ENCODE peak calls at places on chromosomes 4 and X, in four cellular contexts. J is H1, K is SK-N-SH, T is GM12878. M is an unnamed sample.

GRCh38 chr4:55269970-55270369 is 76.1 kb upstream of the SRD5A3 start:
- DNase-seq in T (no peak), K (no peak), J (no peak), M (no peak)

GRCh38 chr4:9704551-9705332 is 76.7 kb upstream of the DRD5 start:
- DNase-seq in J (no peak), K (no peak), T (no peak), M (no peak)

GRCh38 chr4:141565379-141566089 is 70.8 kb upstream of the IL15 start:
- DNase-seq in T (no peak), K (no peak), J (no peak), M (no peak)

GRCh38 chrX:39899876-39900787 is 197.6 kb downstream of the BCOR start:
- DNase-seq in K (peak; percentile 62), T (no peak), J (no peak), M (no peak)

GRCh38 chr4:40199999-40200880 is 3.4 kb downstream of the RHOH start:
- DNase-seq in T (peak; percentile 93), J (no peak), K (no peak), M (peak; percentile 83)

GRCh38 chrX:107978707-107979307 is 3.4 kb downstream of the TEX13B start:
- DNase-seq in J (no peak), K (peak; percentile 11), T (no peak), M (peak; percentile 9)

GRCh38 chrX:46803140-46803539 is 33.7 kb upstream of the RP2 start:
- DNase-seq in K (no peak), T (no peak), J (no peak), M (no peak)

GRCh38 chr4:155402941-155403340 is 26.2 kb upstream of the MAP9 start:
- DNase-seq in K (no peak), J (no peak), T (no peak), M (no peak)

GRCh38 chr4:15012017-15012788 is 9.9 kb downstream of the CPEB2 start:
- DNase-seq in T (no peak), J (no peak), K (no peak), M (no peak)

GRCh38 chr4:185822791-185823190 is 10.8 kb upstream of the SORBS2 start:
- DNase-seq in T (no peak), K (no peak), J (no peak), M (no peak)

GRCh38 chr4:87529187-87529586 is at the start of gene SPARCL1:
- DNase-seq in J (no peak), T (no peak), K (no peak), M (no peak)

GRCh38 chr4:133920236-133920635 is 281.4 kb downstream of the PABPC4L start:
- DNase-seq in J (no peak), T (no peak), K (no peak), M (no peak)

GRCh38 chr4:150583287-150584197 is 1.6 kb downstream of the MAB21L2 start:
- DNase-seq in T (no peak), J (no peak), K (peak; percentile 59), M (no peak)

GRCh38 chr4:55819634-55820033 is at the start of gene EXOC1L:
- DNase-seq in K (peak; percentile 75), T (no peak), J (peak; percentile 73), M (peak; percentile 67)

GRCh38 chr4:170090667-170091052 is 904 bp upstream of the AADAT start:
- DNase-seq in K (peak; percentile 16), J (no peak), T (no peak), M (no peak)

GRCh38 chrX:97326456-97326855 is 442.7 kb downstream of the RPA4 start:
- DNase-seq in J (no peak), K (no peak), T (peak; percentile 73), M (no peak)

GRCh38 chr4:128924951-128925350 is 115.5 kb downstream of the JADE1 start:
- DNase-seq in T (no peak), K (no peak), J (no peak), M (no peak)

GRCh38 chr4:184310171-184310567 is 92.5 kb upstream of the ENPP6 start:
- DNase-seq in K (no peak), J (no peak), T (no peak), M (peak; percentile 24)

GRCh38 chrX:81259008-81259713 is 57.3 kb downstream of the SH3BGRL start:
- DNase-seq in J (no peak), K (no peak), T (no peak), M (no peak)

GRCh38 chr4:123562994-123563745 is 166.6 kb downstream of the SPRY1 start:
- DNase-seq in K (no peak), T (no peak), J (no peak), M (no peak)

GRCh38 chr4:76197001-76197743 is 16.5 kb downstream of the SCARB2 start:
- DNase-seq in J (no peak), K (no peak), T (no peak), M (no peak)

GRCh38 chrX:23373129-23373804 is 38.6 kb downstream of the PTCHD1 start:
- DNase-seq in T (no peak), J (no peak), K (no peak), M (no peak)

GRCh38 chr4:46508216-46508615 is 118.3 kb upstream of the GABRA2 start:
- DNase-seq in J (no peak), K (no peak), T (no peak), M (no peak)

GRCh38 chr4:51943221-51943620 is 76.9 kb downstream of the LRRC66 start:
- DNase-seq in T (no peak), J (no peak), K (no peak), M (no peak)

GRCh38 chr4:167290684-167291083 is 56.4 kb upstream of the SPOCK3 start:
- DNase-seq in J (no peak), K (peak; percentile 9), T (no peak), M (no peak)

GRCh38 chr4:121711263-121712000 is 14.7 kb upstream of the ANXA5 start:
- DNase-seq in K (peak; percentile 65), T (no peak), J (peak; percentile 85), M (peak; percentile 91)

DNA sequence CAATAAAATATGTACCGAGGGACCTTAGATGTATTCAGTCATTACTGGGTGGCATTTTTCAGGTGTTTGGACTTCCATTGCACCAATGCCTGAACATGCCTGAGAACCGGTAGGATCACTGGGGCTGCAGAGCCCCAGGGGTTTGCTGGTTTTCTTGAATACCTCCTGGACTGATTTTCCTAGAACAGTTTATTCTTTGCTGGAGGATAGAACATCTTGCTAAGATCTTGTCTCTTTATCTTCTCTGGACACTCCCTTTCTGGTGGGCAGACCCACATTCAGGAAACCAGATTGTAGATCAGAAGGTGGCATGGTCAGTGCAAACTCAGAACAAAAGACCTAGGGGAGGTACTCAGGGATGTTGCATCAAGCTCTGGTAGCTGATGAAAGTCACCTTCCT is 84.7 kb downstream of the CLDN34 start:
- DNase-seq in J (no peak), K (no peak), T (no peak), M (no peak)
- TF ChIP-seq NRF1 in J (no peak), K (no peak), T (no peak), M (no peak)

GRCh38 chr4:139654516-139654915 is 11.1 kb upstream of the MGST2 start:
- DNase-seq in K (no peak), J (no peak), T (no peak), M (no peak)

GRCh38 chr4:139658185-139658584 is 7.4 kb upstream of the MGST2 start:
- DNase-seq in J (no peak), T (no peak), K (no peak), M (no peak)

GRCh38 chr4:139651282-139652194 is 14.1 kb upstream of the MGST2 start:
- DNase-seq in T (no peak), J (no peak), K (peak; percentile 64), M (peak; percentile 72)

GRCh38 chr4:139656614-139657486 is 8.8 kb upstream of the MGST2 start:
- DNase-seq in K (peak; percentile 74), T (no peak), J (no peak), M (peak; percentile 82)

DNA sequence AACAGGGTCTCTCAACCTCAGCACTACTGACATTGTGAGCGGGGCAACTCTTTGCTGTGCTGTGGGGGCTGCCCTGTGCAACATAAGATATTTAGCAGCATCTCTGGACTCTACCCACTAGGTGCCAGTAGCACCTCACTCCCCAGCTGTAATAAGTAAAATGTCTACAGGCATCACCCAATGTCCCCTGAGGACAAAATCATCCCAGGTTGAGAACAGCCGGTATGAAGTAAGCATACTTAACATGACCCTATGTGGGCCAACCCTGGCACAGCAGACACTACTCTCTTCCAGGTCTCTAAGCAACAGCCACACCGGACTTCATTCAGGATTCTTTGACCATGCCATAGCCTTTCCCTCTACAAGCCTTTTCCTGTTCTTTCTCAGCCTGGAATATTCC is 10.5 kb upstream of the MGST2 start:
- DNase-seq in J (no peak), T (no peak), K (peak; percentile 32), M (no peak)
- TF ChIP-seq NRF1 in J (no peak), T (no peak), K (no peak), M (no peak)

GRCh38 chr4:143404555-143404954 is 67.9 kb downstream of the GAB1 start:
- DNase-seq in K (no peak), J (no peak), T (peak; percentile 87), M (no peak)
- TF ChIP-seq NRF1 in K (no peak), J (no peak), T (no peak), M (no peak)

DNA sequence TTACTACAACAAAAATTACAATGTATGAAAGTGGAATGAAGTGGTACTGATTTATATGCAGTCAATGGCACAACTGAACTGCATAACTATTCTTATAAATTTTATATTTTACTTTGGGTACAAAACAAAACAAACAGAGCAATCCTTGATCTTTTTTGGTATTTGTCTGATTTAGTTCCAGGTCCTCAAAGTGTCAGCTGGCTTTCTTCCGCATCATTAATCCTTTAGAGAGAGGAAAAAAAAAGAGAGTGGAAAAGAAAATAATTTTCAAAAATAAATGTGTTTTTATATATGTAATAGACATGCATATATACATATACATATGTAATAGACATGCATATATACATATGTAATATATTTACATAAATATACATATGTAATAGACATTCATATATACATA is 252.4 kb upstream of the SLIT2 start:
- DNase-seq in T (no peak), J (no peak), K (no peak), M (no peak)
- TF ChIP-seq NRF1 in T (no peak), J (no peak), K (no peak), M (no peak)